ENCODE peak calls at places on chromosomes 6 and 20, in four cellular contexts. L is stomach, N is adrenal gland, F is lung. U is an unnamed sample. For H3K27me3, the result is how much of the 10 kb centered on the place peaks cover.

GRCh38 chr6:35015476-35015875 is 125.7 kb downstream of the TCP11 start:
- DNase-seq in F (no peak), L (no peak), N (no peak), U (no peak)

GRCh38 chr6:125584468-125584939 is 164.9 kb upstream of the HEY2 start:
- DNase-seq in N (peak), L (no peak), F (no peak), U (no peak)

GRCh38 chr20:5933802-5934436 is 16.4 kb downstream of the TRMT6 start:
- DNase-seq in N (no peak), L (no peak), F (no peak), U (peak)

GRCh38 chr6:169859401-169859977 is 108.1 kb downstream of the ERMARD start:
- DNase-seq in N (peak), L (no peak), F (peak), U (no peak)

GRCh38 chr20:47320990-47321805 is 35.3 kb downstream of the ZMYND8 start:
- DNase-seq in L (peak), F (no peak), N (no peak), U (peak)

GRCh38 chr6:51462896-51463679 is 624.3 kb downstream of the PKHD1 start:
- DNase-seq in F (no peak), L (no peak), N (no peak), U (no peak)

GRCh38 chr20:46419882-46420281 is 13.5 kb upstream of the ELMO2 start:
- DNase-seq in F (no peak), N (no peak), L (no peak), U (no peak)

GRCh38 chr6:79622353-79622752 is 8.8 kb upstream of the SH3BGRL2 start:
- DNase-seq in L (no peak), F (no peak), N (no peak), U (peak)

GRCh38 chr6:169155481-169155880 is 98.2 kb downstream of the THBS2 start:
- DNase-seq in N (peak), F (peak), L (peak), U (no peak)

GRCh38 chr20:35466856-35467255 is 11.5 kb downstream of the CEP250 start:
- DNase-seq in N (no peak), L (no peak), F (no peak), U (no peak)

GRCh38 chr20:47905628-47906487 is 120.6 kb upstream of the SULF2 start:
- DNase-seq in L (no peak), N (no peak), F (no peak), U (no peak)

GRCh38 chr20:62733250-62733842 is 24.7 kb downstream of the NTSR1 start:
- DNase-seq in N (no peak), L (no peak), F (no peak), U (no peak)

GRCh38 chr20:62735331-62735821 is 26.7 kb downstream of the NTSR1 start:
- DNase-seq in N (no peak), L (no peak), F (no peak), U (no peak)

GRCh38 chr20:62734881-62735280 is 26.2 kb downstream of the NTSR1 start:
- DNase-seq in N (no peak), F (no peak), L (no peak), U (no peak)

GRCh38 chr20:62733891-62734290 is 25.3 kb downstream of the NTSR1 start:
- DNase-seq in N (no peak), L (no peak), F (no peak), U (no peak)

GRCh38 chr20:62734336-62734735 is 25.7 kb downstream of the NTSR1 start:
- DNase-seq in F (no peak), N (no peak), L (no peak), U (no peak)
- H3K27me3 ChIP-seq in F (under half), N (under half), L (half or more), U (under half)

GRCh38 chr6:30130887-30131862 is 4.8 kb upstream of the TRIM40 start:
- DNase-seq in N (peak), L (peak), F (peak), U (peak)
- H3K27me3 ChIP-seq in N (under half), L (half or more), F (under half), U (under half)

GRCh38 chr6:1418471-1419191 is 29.3 kb downstream of the FOXF2 start:
- DNase-seq in L (no peak), N (no peak), F (no peak), U (no peak)
- H3K27me3 ChIP-seq in L (under half), N (under half), F (under half), U (under half)

GRCh38 chr20:62527781-62528180 is 52.0 kb upstream of the GATA5 start:
- DNase-seq in L (no peak), N (no peak), F (no peak), U (no peak)
- H3K27me3 ChIP-seq in L (half or more), N (under half), F (under half), U (under half)

GRCh38 chr20:1827510-1827973 is 67.7 kb upstream of the SIRPA start:
- DNase-seq in N (no peak), F (no peak), L (no peak), U (no peak)
- H3K27me3 ChIP-seq in N (under half), F (under half), L (under half), U (under half)

GRCh38 chr6:163120223-163120622 is 294.3 kb upstream of the QKI start:
- DNase-seq in F (no peak), L (no peak), N (no peak), U (no peak)

GRCh38 chr6:163123098-163123497 is 291.4 kb upstream of the QKI start:
- DNase-seq in L (no peak), F (no peak), N (no peak), U (no peak)

GRCh38 chr6:163122365-163122764 is 292.2 kb upstream of the QKI start:
- DNase-seq in N (no peak), L (no peak), F (no peak), U (no peak)

GRCh38 chr6:163113358-163113962 is 301.1 kb upstream of the QKI start:
- DNase-seq in F (no peak), L (no peak), N (no peak), U (no peak)

DNA sequence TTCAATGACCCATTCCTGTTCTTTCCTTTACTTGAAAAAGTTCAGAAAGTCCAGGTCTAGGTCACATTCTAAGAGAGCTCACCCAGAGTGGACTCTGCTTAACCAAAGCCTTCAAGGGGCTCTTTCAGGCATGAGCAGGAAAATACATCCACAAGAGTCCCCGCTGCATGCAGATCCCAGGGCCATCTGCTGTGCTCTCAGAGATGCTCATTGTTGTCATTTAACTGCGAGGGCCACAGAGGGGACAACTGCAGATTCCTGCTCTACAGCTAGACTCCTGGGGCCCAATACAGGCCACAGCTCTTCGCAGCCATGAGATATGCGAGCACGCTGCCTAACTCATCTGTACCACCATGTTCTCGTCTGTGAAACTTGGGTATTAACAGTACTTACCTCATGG is 295.6 kb upstream of the QKI start:
- DNase-seq in F (no peak), N (no peak), L (no peak), U (no peak)
- H3K27me3 ChIP-seq in F (under half), N (under half), L (under half), U (under half)

GRCh38 chr20:21396921-21397340 is 395 bp downstream of the NKX2-4 start:
- DNase-seq in F (no peak), N (no peak), L (no peak), U (no peak)

GRCh38 chr20:21398109-21398480 is 769 bp upstream of the NKX2-4 start:
- DNase-seq in L (no peak), N (no peak), F (no peak), U (no peak)

GRCh38 chr20:21397341-21398108 is at the start of gene NKX2-4:
- DNase-seq in F (no peak), N (no peak), L (no peak), U (no peak)

GRCh38 chr20:21396045-21396893 is 1.1 kb downstream of the NKX2-4 start:
- DNase-seq in L (no peak), N (no peak), F (no peak), U (no peak)

GRCh38 chr20:21398505-21399057 is 1.3 kb upstream of the NKX2-4 start:
- DNase-seq in L (no peak), N (no peak), F (no peak), U (no peak)
- H3K27me3 ChIP-seq in L (half or more), N (half or more), F (under half), U (under half)

GRCh38 chr6:132401941-132402275 is 633 bp upstream of the MOXD1 start:
- DNase-seq in F (no peak), N (no peak), L (no peak), U (no peak)

GRCh38 chr6:132400641-132401119 is 595 bp downstream of the MOXD1 start:
- DNase-seq in L (no peak), F (no peak), N (no peak), U (no peak)

GRCh38 chr6:132399376-132400074 is 1.8 kb downstream of the MOXD1 start:
- DNase-seq in F (no peak), N (no peak), L (no peak), U (no peak)

GRCh38 chr6:132404330-132404729 is 3.1 kb upstream of the MOXD1 start:
- DNase-seq in N (no peak), L (no peak), F (no peak), U (no peak)

DNA sequence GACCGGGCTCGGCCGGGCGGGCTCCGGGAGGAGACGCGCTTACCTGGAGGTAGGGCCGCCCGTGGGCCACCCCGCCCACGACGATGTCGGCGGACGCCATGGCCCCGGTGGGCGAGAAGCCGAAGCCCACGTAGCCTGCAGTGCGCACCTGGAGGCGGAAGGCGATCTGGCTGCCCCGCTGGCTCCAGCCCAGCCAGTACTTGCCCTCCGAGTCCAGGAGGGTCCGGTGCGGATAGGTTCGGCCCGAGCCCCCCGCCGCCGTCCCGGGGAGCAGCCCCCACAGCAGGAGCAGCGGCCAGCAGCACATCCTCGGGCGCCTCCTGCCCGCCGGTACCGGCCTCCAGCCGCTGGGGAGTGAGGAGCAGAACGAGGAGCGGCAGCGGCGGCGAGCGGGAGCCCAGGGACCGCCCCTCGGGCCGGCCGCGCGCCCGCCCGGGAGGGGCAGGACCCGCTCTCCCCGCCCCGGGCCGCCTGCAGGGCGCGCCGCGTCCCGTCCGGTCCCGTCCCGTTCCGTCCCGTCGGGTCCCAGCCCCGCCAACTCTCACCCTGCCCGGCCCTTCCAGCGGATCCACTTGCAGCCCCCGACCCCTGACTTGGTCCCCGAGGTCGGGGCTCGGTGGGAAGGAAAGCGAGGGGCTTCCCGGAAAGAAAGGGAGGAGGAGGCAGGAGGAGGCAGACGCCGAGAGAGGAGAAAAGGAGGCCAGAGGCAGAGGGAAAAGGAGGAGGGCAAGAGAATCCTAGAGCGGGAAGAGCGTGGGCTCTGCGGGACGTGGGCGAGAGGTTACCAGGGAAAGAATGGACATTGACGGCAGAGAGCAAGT is at the start of gene MOXD1:
- DNase-seq in L (peak), N (peak), F (no peak), U (peak)
- H3K27me3 ChIP-seq in L (under half), N (under half), F (under half), U (under half)

DNA sequence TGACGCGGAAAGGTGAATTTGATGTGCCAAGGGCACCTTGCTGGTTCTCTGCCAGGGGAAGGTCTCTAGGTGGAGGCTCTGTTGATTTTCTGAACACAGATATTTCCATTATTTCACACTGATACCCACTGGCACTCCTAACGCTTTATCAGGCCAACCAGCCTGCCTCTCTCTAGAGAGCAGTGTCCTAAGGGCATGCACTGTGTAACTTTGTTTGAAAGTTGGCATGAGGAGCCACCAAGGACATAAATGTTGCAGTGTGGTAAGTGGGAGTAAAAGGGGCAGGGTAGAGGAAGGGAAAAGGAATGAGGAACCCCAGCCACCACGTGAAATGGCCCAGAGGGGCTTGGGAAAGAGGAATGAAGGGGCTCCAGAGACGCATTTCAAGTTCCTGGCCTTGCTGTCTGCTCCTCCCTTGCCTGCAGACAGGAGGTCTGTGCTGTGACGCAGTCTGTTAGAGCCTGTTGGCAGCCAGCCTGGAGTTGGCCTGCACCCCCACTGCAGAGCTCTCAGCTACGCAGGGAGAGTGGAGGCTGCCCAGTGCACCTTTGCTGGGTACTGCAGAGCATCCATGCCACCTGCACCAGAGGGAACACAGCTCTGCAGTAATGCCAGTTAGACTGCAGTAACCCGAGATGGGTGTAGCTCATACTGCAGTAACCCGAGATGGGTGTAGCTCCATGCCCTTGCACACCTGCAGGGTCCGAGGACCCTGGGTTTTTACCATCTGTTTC is 86.9 kb upstream of the SNAP25 start:
- DNase-seq in N (peak), L (peak), F (no peak), U (no peak)
- H3K27me3 ChIP-seq in N (under half), L (under half), F (under half), U (under half)

U was measured in small intestine.